ENCODE peak calls at places on chromosomes 6 and 20, in ten cellular contexts. P is GM04504; H is spleen; Q is Ammon's horn; I is head of caudate nucleus; W is stimulated activated CD4-positive, alpha-beta T cell treated with anti-CD3 and anti-CD28 coated beads, TNF-alpha, amount 100 ng/mL, for 4 hours; S is fibroblast of the aortic adventitia; T is T-cell; B is amygdala; M is substantia nigra. Z is an unnamed sample.

GRCh38 chr6:112717856-112718255 is 370.7 kb downstream of the RFPL4B start:
- DNase-seq in P (no peak), H (no peak), Q (no peak), I (no peak), W (no peak), S (peak), T (no peak), B (no peak), M (no peak), Z (no peak)

GRCh38 chr20:35739294-35740163 is 2.5 kb downstream of the RBM39 start:
- DNase-seq in P (no peak), H (no peak), Q (no peak), I (no peak), W (no peak), S (peak), T (no peak), B (no peak), M (no peak), Z (peak)

GRCh38 chr6:113182370-113183141 is 674.6 kb upstream of the MARCKS start:
- DNase-seq in P (no peak), H (no peak), Q (peak), I (no peak), W (no peak), S (peak), T (no peak), B (no peak), M (no peak), Z (peak)

GRCh38 chr6:28182255-28182654 is 40.6 kb downstream of the ZKSCAN8 start:
- DNase-seq in P (no peak), H (no peak), Q (no peak), I (no peak), W (no peak), S (no peak), T (no peak), B (no peak), M (no peak), Z (no peak)

GRCh38 chr6:169868458-169868857 is 117.0 kb downstream of the ERMARD start:
- DNase-seq in P (no peak), H (peak), Q (no peak), I (no peak), W (peak), S (no peak), T (peak), B (no peak), M (no peak), Z (no peak)

GRCh38 chr6:101662111-101662897 is 268.8 kb downstream of the GRIK2 start:
- DNase-seq in P (no peak), H (no peak), Q (no peak), I (no peak), W (no peak), S (no peak), T (no peak), B (no peak), M (no peak), Z (no peak)

GRCh38 chr6:21971540-21971939 is 325.3 kb downstream of the PRL start:
- DNase-seq in P (no peak), H (no peak), Q (no peak), I (no peak), W (no peak), S (no peak), T (no peak), B (no peak), M (no peak), Z (no peak)

GRCh38 chr6:111972714-111973678 is 80.9 kb upstream of the CCN6 start:
- DNase-seq in P (peak), H (no peak), Q (no peak), I (peak), W (peak), S (peak), T (peak), B (no peak), M (no peak), Z (peak)

GRCh38 chr6:147053311-147053921 is 150.8 kb upstream of the STXBP5 start:
- DNase-seq in P (no peak), H (no peak), Q (no peak), I (no peak), W (no peak), S (peak), T (no peak), B (no peak), M (no peak), Z (no peak)

GRCh38 chr20:24309596-24309995 is 159.8 kb upstream of the SYNDIG1 start:
- DNase-seq in P (no peak), H (no peak), Q (no peak), I (no peak), W (no peak), S (peak), T (no peak), B (no peak), M (no peak), Z (no peak)

GRCh38 chr20:44594730-44595129 is 12.4 kb downstream of the PKIG start:
- DNase-seq in P (peak), H (no peak), Q (no peak), I (no peak), W (no peak), S (peak), T (no peak), B (no peak), M (no peak), Z (no peak)